ENCODE peak calls at places on chromosomes 13 and 19, in four cellular contexts. One of them, this sample, is unnamed.

GRCh38 chr19:35868172-35868822 is at the start of gene APLP1:
- DNase-seq in naive thymus-derived CD8-positive, alpha-beta T cell: peak; percentile 60
- DNase-seq in activated CD4-positive, alpha-beta T cell treated with anti-CD3 and anti-CD28 coated beads for 36 hours: peak; percentile 82
- DNase-seq in NCI-H2081: peak; percentile 59
- DNase-seq in this sample: peak; percentile 38

GRCh38 chr19:39843919-39844793 is 2.0 kb downstream of the FBL start:
- DNase-seq in naive thymus-derived CD8-positive, alpha-beta T cell: no peak
- DNase-seq in activated CD4-positive, alpha-beta T cell treated with anti-CD3 and anti-CD28 coated beads for 36 hours: no peak
- DNase-seq in NCI-H2081: peak; percentile 24
- DNase-seq in this sample: no peak

GRCh38 chr13:54357284-54357933 is 1328.8 kb downstream of the OLFM4 start:
- DNase-seq in activated CD4-positive, alpha-beta T cell treated with anti-CD3 and anti-CD28 coated beads for 36 hours: no peak
- DNase-seq in NCI-H2081: no peak
- DNase-seq in naive thymus-derived CD8-positive, alpha-beta T cell: no peak
- DNase-seq in this sample: no peak

GRCh38 chr13:33634526-33635111 is 183.3 kb upstream of the RFC3 start:
- DNase-seq in activated CD4-positive, alpha-beta T cell treated with anti-CD3 and anti-CD28 coated beads for 36 hours: no peak
- DNase-seq in naive thymus-derived CD8-positive, alpha-beta T cell: no peak
- DNase-seq in NCI-H2081: no peak
- DNase-seq in this sample: no peak

GRCh38 chr19:6232567-6232966 is 47.2 kb downstream of the MLLT1 start:
- DNase-seq in activated CD4-positive, alpha-beta T cell treated with anti-CD3 and anti-CD28 coated beads for 36 hours: no peak
- DNase-seq in NCI-H2081: no peak
- DNase-seq in naive thymus-derived CD8-positive, alpha-beta T cell: no peak
- DNase-seq in this sample: no peak

GRCh38 chr19:42193706-42194105 is 23.8 kb downstream of the DEDD2 start:
- DNase-seq in naive thymus-derived CD8-positive, alpha-beta T cell: no peak
- DNase-seq in activated CD4-positive, alpha-beta T cell treated with anti-CD3 and anti-CD28 coated beads for 36 hours: no peak
- DNase-seq in NCI-H2081: no peak
- DNase-seq in this sample: no peak

GRCh38 chr19:11172576-11172975 is 17.0 kb upstream of the SPC24 start:
- DNase-seq in naive thymus-derived CD8-positive, alpha-beta T cell: no peak
- DNase-seq in NCI-H2081: no peak
- DNase-seq in activated CD4-positive, alpha-beta T cell treated with anti-CD3 and anti-CD28 coated beads for 36 hours: no peak
- DNase-seq in this sample: no peak

GRCh38 chr13:83716121-83716520 is 166.2 kb downstream of the SLITRK1 start:
- DNase-seq in activated CD4-positive, alpha-beta T cell treated with anti-CD3 and anti-CD28 coated beads for 36 hours: no peak
- DNase-seq in NCI-H2081: no peak
- DNase-seq in naive thymus-derived CD8-positive, alpha-beta T cell: no peak
- DNase-seq in this sample: no peak

This sample was measured in effector CD8-positive, alpha-beta T cell.